ENCODE peak calls at places on chromosomes 13 and 19, in nine cellular contexts. One of them, this sample, is unnamed.
A peak's percentile ranks its signal among the peaks of the same experiment; 100 is the strongest.

GRCh38 chr19:10011974-10012373 is 1.3 kb upstream of the RDH8 start:
- DNase-seq in kidney epithelial cell: no peak
- DNase-seq in dorsolateral prefrontal cortex: no peak
- DNase-seq in stimulated activated CD8-positive, alpha-beta memory T cell treated with anti-CD3 and anti-CD28 coated beads, Interleukin-15, amount 100 ng/mL, for 24 hours: no peak
- DNase-seq in KG1: no peak
- DNase-seq in HuH-7: no peak
- DNase-seq in iPS DF 6.9: no peak
- DNase-seq in T-helper 2 cell: no peak
- DNase-seq in nucleus accumbens: no peak
- DNase-seq in this sample: no peak

GRCh38 chr19:18895038-18895827 is 725 bp downstream of the CERS1 start:
- DNase-seq in kidney epithelial cell: no peak
- DNase-seq in iPS DF 6.9: no peak
- DNase-seq in stimulated activated CD8-positive, alpha-beta memory T cell treated with anti-CD3 and anti-CD28 coated beads, Interleukin-15, amount 100 ng/mL, for 24 hours: no peak
- DNase-seq in dorsolateral prefrontal cortex: peak; percentile 86
- DNase-seq in nucleus accumbens: peak; percentile 94
- DNase-seq in T-helper 2 cell: no peak
- DNase-seq in KG1: peak; percentile 18
- DNase-seq in HuH-7: peak; percentile 100
- DNase-seq in this sample: peak; percentile 27

GRCh38 chr13:77207943-77208342 is 119.0 kb downstream of the MYCBP2 start:
- DNase-seq in T-helper 2 cell: no peak
- DNase-seq in nucleus accumbens: no peak
- DNase-seq in stimulated activated CD8-positive, alpha-beta memory T cell treated with anti-CD3 and anti-CD28 coated beads, Interleukin-15, amount 100 ng/mL, for 24 hours: no peak
- DNase-seq in dorsolateral prefrontal cortex: no peak
- DNase-seq in KG1: no peak
- DNase-seq in HuH-7: no peak
- DNase-seq in iPS DF 6.9: no peak
- DNase-seq in kidney epithelial cell: no peak
- DNase-seq in this sample: no peak

GRCh38 chr19:9406798-9407352 is 28.5 kb downstream of the ZNF266 start:
- DNase-seq in nucleus accumbens: peak; percentile 38
- DNase-seq in HuH-7: no peak
- DNase-seq in iPS DF 6.9: no peak
- DNase-seq in dorsolateral prefrontal cortex: peak; percentile 39
- DNase-seq in stimulated activated CD8-positive, alpha-beta memory T cell treated with anti-CD3 and anti-CD28 coated beads, Interleukin-15, amount 100 ng/mL, for 24 hours: peak; percentile 25
- DNase-seq in T-helper 2 cell: peak; percentile 6
- DNase-seq in kidney epithelial cell: peak; percentile 35
- DNase-seq in KG1: peak; percentile 12
- DNase-seq in this sample: no peak

GRCh38 chr19:5142725-5143097 is 173.8 kb downstream of the KDM4B start:
- DNase-seq in HuH-7: no peak
- DNase-seq in kidney epithelial cell: no peak
- DNase-seq in dorsolateral prefrontal cortex: no peak
- DNase-seq in stimulated activated CD8-positive, alpha-beta memory T cell treated with anti-CD3 and anti-CD28 coated beads, Interleukin-15, amount 100 ng/mL, for 24 hours: no peak
- DNase-seq in nucleus accumbens: no peak
- DNase-seq in KG1: no peak
- DNase-seq in iPS DF 6.9: no peak
- DNase-seq in T-helper 2 cell: no peak
- DNase-seq in this sample: no peak

GRCh38 chr19:55624109-55625003 is at the start of gene ZNF784:
- DNase-seq in nucleus accumbens: peak; percentile 90
- DNase-seq in HuH-7: peak; percentile 93
- DNase-seq in dorsolateral prefrontal cortex: peak; percentile 90
- DNase-seq in iPS DF 6.9: no peak
- DNase-seq in kidney epithelial cell: no peak
- DNase-seq in stimulated activated CD8-positive, alpha-beta memory T cell treated with anti-CD3 and anti-CD28 coated beads, Interleukin-15, amount 100 ng/mL, for 24 hours: peak; percentile 90
- DNase-seq in KG1: peak; percentile 88
- DNase-seq in T-helper 2 cell: peak; percentile 88
- DNase-seq in this sample: peak; percentile 95

GRCh38 chr19:1668339-1669123 is 16.1 kb upstream of the TCF3 start:
- DNase-seq in dorsolateral prefrontal cortex: no peak
- DNase-seq in nucleus accumbens: no peak
- DNase-seq in KG1: no peak
- DNase-seq in iPS DF 6.9: no peak
- DNase-seq in HuH-7: no peak
- DNase-seq in stimulated activated CD8-positive, alpha-beta memory T cell treated with anti-CD3 and anti-CD28 coated beads, Interleukin-15, amount 100 ng/mL, for 24 hours: no peak
- DNase-seq in kidney epithelial cell: no peak
- DNase-seq in T-helper 2 cell: no peak
- DNase-seq in this sample: no peak

GRCh38 chr13:73428137-73428536 is 369.3 kb downstream of the KLF5 start:
- DNase-seq in KG1: no peak
- DNase-seq in dorsolateral prefrontal cortex: no peak
- DNase-seq in kidney epithelial cell: peak; percentile 78
- DNase-seq in T-helper 2 cell: no peak
- DNase-seq in iPS DF 6.9: no peak
- DNase-seq in HuH-7: no peak
- DNase-seq in nucleus accumbens: no peak
- DNase-seq in stimulated activated CD8-positive, alpha-beta memory T cell treated with anti-CD3 and anti-CD28 coated beads, Interleukin-15, amount 100 ng/mL, for 24 hours: no peak
- DNase-seq in this sample: no peak

GRCh38 chr13:30338331-30338851 is 31.0 kb upstream of the KATNAL1 start:
- DNase-seq in stimulated activated CD8-positive, alpha-beta memory T cell treated with anti-CD3 and anti-CD28 coated beads, Interleukin-15, amount 100 ng/mL, for 24 hours: no peak
- DNase-seq in iPS DF 6.9: no peak
- DNase-seq in HuH-7: no peak
- DNase-seq in dorsolateral prefrontal cortex: no peak
- DNase-seq in nucleus accumbens: no peak
- DNase-seq in KG1: no peak
- DNase-seq in kidney epithelial cell: no peak
- DNase-seq in T-helper 2 cell: no peak
- DNase-seq in this sample: no peak

GRCh38 chr19:2223391-2223790 is 12.7 kb downstream of the PLEKHJ1 start:
- DNase-seq in iPS DF 6.9: no peak
- DNase-seq in nucleus accumbens: no peak
- DNase-seq in kidney epithelial cell: no peak
- DNase-seq in stimulated activated CD8-positive, alpha-beta memory T cell treated with anti-CD3 and anti-CD28 coated beads, Interleukin-15, amount 100 ng/mL, for 24 hours: no peak
- DNase-seq in KG1: no peak
- DNase-seq in HuH-7: no peak
- DNase-seq in dorsolateral prefrontal cortex: no peak
- DNase-seq in T-helper 2 cell: no peak
- DNase-seq in this sample: no peak

GRCh38 chr19:38290631-38291147 is 13.4 kb upstream of the C19orf33 start:
- DNase-seq in dorsolateral prefrontal cortex: peak; percentile 45
- DNase-seq in stimulated activated CD8-positive, alpha-beta memory T cell treated with anti-CD3 and anti-CD28 coated beads, Interleukin-15, amount 100 ng/mL, for 24 hours: no peak
- DNase-seq in kidney epithelial cell: peak; percentile 90
- DNase-seq in nucleus accumbens: no peak
- DNase-seq in KG1: no peak
- DNase-seq in T-helper 2 cell: no peak
- DNase-seq in iPS DF 6.9: no peak
- DNase-seq in HuH-7: no peak
- DNase-seq in this sample: no peak

GRCh38 chr13:46605824-46606554 is 53.0 kb downstream of the LRCH1 start:
- DNase-seq in iPS DF 6.9: no peak
- DNase-seq in nucleus accumbens: no peak
- DNase-seq in stimulated activated CD8-positive, alpha-beta memory T cell treated with anti-CD3 and anti-CD28 coated beads, Interleukin-15, amount 100 ng/mL, for 24 hours: no peak
- DNase-seq in HuH-7: no peak
- DNase-seq in T-helper 2 cell: no peak
- DNase-seq in kidney epithelial cell: no peak
- DNase-seq in dorsolateral prefrontal cortex: no peak
- DNase-seq in KG1: no peak
- DNase-seq in this sample: peak; percentile 15

GRCh38 chr19:18650468-18651001 is 13.7 kb downstream of the KLHL26 start:
- DNase-seq in iPS DF 6.9: no peak
- DNase-seq in dorsolateral prefrontal cortex: no peak
- DNase-seq in T-helper 2 cell: no peak
- DNase-seq in HuH-7: no peak
- DNase-seq in KG1: no peak
- DNase-seq in stimulated activated CD8-positive, alpha-beta memory T cell treated with anti-CD3 and anti-CD28 coated beads, Interleukin-15, amount 100 ng/mL, for 24 hours: no peak
- DNase-seq in nucleus accumbens: no peak
- DNase-seq in kidney epithelial cell: no peak
- DNase-seq in this sample: no peak

GRCh38 chr13:33644607-33645543 is 173.1 kb upstream of the RFC3 start:
- DNase-seq in dorsolateral prefrontal cortex: no peak
- DNase-seq in iPS DF 6.9: no peak
- DNase-seq in KG1: no peak
- DNase-seq in HuH-7: no peak
- DNase-seq in kidney epithelial cell: no peak
- DNase-seq in T-helper 2 cell: no peak
- DNase-seq in stimulated activated CD8-positive, alpha-beta memory T cell treated with anti-CD3 and anti-CD28 coated beads, Interleukin-15, amount 100 ng/mL, for 24 hours: no peak
- DNase-seq in nucleus accumbens: no peak
- DNase-seq in this sample: no peak

GRCh38 chr13:72970956-72971355 is 87.8 kb upstream of the KLF5 start:
- DNase-seq in stimulated activated CD8-positive, alpha-beta memory T cell treated with anti-CD3 and anti-CD28 coated beads, Interleukin-15, amount 100 ng/mL, for 24 hours: no peak
- DNase-seq in dorsolateral prefrontal cortex: no peak
- DNase-seq in kidney epithelial cell: no peak
- DNase-seq in nucleus accumbens: no peak
- DNase-seq in T-helper 2 cell: no peak
- DNase-seq in KG1: no peak
- DNase-seq in HuH-7: no peak
- DNase-seq in iPS DF 6.9: no peak
- DNase-seq in this sample: peak; percentile 25

GRCh38 chr13:94860981-94861407 is 148.6 kb upstream of the SOX21 start:
- DNase-seq in T-helper 2 cell: no peak
- DNase-seq in kidney epithelial cell: no peak
- DNase-seq in KG1: no peak
- DNase-seq in HuH-7: no peak
- DNase-seq in iPS DF 6.9: no peak
- DNase-seq in stimulated activated CD8-positive, alpha-beta memory T cell treated with anti-CD3 and anti-CD28 coated beads, Interleukin-15, amount 100 ng/mL, for 24 hours: no peak
- DNase-seq in nucleus accumbens: no peak
- DNase-seq in dorsolateral prefrontal cortex: no peak
- DNase-seq in this sample: no peak

GRCh38 chr13:107736149-107736548 is 479.2 kb downstream of the LIG4 start:
- DNase-seq in kidney epithelial cell: no peak
- DNase-seq in KG1: no peak
- DNase-seq in nucleus accumbens: no peak
- DNase-seq in iPS DF 6.9: no peak
- DNase-seq in HuH-7: no peak
- DNase-seq in stimulated activated CD8-positive, alpha-beta memory T cell treated with anti-CD3 and anti-CD28 coated beads, Interleukin-15, amount 100 ng/mL, for 24 hours: no peak
- DNase-seq in dorsolateral prefrontal cortex: no peak
- DNase-seq in T-helper 2 cell: no peak
- DNase-seq in this sample: no peak

GRCh38 chr13:98174995-98175394 is 2.1 kb downstream of the RNF113B start:
- DNase-seq in stimulated activated CD8-positive, alpha-beta memory T cell treated with anti-CD3 and anti-CD28 coated beads, Interleukin-15, amount 100 ng/mL, for 24 hours: no peak
- DNase-seq in iPS DF 6.9: no peak
- DNase-seq in KG1: no peak
- DNase-seq in T-helper 2 cell: no peak
- DNase-seq in kidney epithelial cell: no peak
- DNase-seq in nucleus accumbens: no peak
- DNase-seq in dorsolateral prefrontal cortex: no peak
- DNase-seq in HuH-7: no peak
- DNase-seq in this sample: no peak

GRCh38 chr13:113613789-113614379 is 29.3 kb downstream of the TFDP1 start:
- DNase-seq in dorsolateral prefrontal cortex: no peak
- DNase-seq in iPS DF 6.9: no peak
- DNase-seq in nucleus accumbens: no peak
- DNase-seq in T-helper 2 cell: no peak
- DNase-seq in HuH-7: no peak
- DNase-seq in kidney epithelial cell: no peak
- DNase-seq in stimulated activated CD8-positive, alpha-beta memory T cell treated with anti-CD3 and anti-CD28 coated beads, Interleukin-15, amount 100 ng/mL, for 24 hours: no peak
- DNase-seq in KG1: no peak
- DNase-seq in this sample: no peak

GRCh38 chr13:35743165-35743564 is 266.7 kb upstream of the MAB21L1 start:
- DNase-seq in T-helper 2 cell: no peak
- DNase-seq in iPS DF 6.9: no peak
- DNase-seq in nucleus accumbens: no peak
- DNase-seq in stimulated activated CD8-positive, alpha-beta memory T cell treated with anti-CD3 and anti-CD28 coated beads, Interleukin-15, amount 100 ng/mL, for 24 hours: no peak
- DNase-seq in dorsolateral prefrontal cortex: no peak
- DNase-seq in kidney epithelial cell: no peak
- DNase-seq in KG1: no peak
- DNase-seq in HuH-7: no peak
- DNase-seq in this sample: no peak

GRCh38 chr19:48190288-48191284 is 20.1 kb downstream of the ZSWIM9 start:
- DNase-seq in KG1: no peak
- DNase-seq in nucleus accumbens: peak; percentile 16
- DNase-seq in dorsolateral prefrontal cortex: peak; percentile 92
- DNase-seq in T-helper 2 cell: peak; percentile 31
- DNase-seq in iPS DF 6.9: peak; percentile 95
- DNase-seq in kidney epithelial cell: peak; percentile 56
- DNase-seq in stimulated activated CD8-positive, alpha-beta memory T cell treated with anti-CD3 and anti-CD28 coated beads, Interleukin-15, amount 100 ng/mL, for 24 hours: no peak
- DNase-seq in HuH-7: no peak
- DNase-seq in this sample: no peak

GRCh38 chr19:17184381-17184841 is 30.7 kb upstream of the USE1 start:
- DNase-seq in dorsolateral prefrontal cortex: no peak
- DNase-seq in kidney epithelial cell: no peak
- DNase-seq in HuH-7: no peak
- DNase-seq in nucleus accumbens: no peak
- DNase-seq in T-helper 2 cell: peak; percentile 57
- DNase-seq in KG1: peak; percentile 55
- DNase-seq in stimulated activated CD8-positive, alpha-beta memory T cell treated with anti-CD3 and anti-CD28 coated beads, Interleukin-15, amount 100 ng/mL, for 24 hours: no peak
- DNase-seq in iPS DF 6.9: no peak
- DNase-seq in this sample: no peak

GRCh38 chr13:93265800-93266199 is 39.2 kb downstream of the GPC6 start:
- DNase-seq in iPS DF 6.9: no peak
- DNase-seq in dorsolateral prefrontal cortex: no peak
- DNase-seq in nucleus accumbens: no peak
- DNase-seq in KG1: no peak
- DNase-seq in kidney epithelial cell: no peak
- DNase-seq in T-helper 2 cell: no peak
- DNase-seq in HuH-7: no peak
- DNase-seq in stimulated activated CD8-positive, alpha-beta memory T cell treated with anti-CD3 and anti-CD28 coated beads, Interleukin-15, amount 100 ng/mL, for 24 hours: no peak
- DNase-seq in this sample: no peak

GRCh38 chr19:6233827-6234511 is 45.8 kb downstream of the MLLT1 start:
- DNase-seq in stimulated activated CD8-positive, alpha-beta memory T cell treated with anti-CD3 and anti-CD28 coated beads, Interleukin-15, amount 100 ng/mL, for 24 hours: no peak
- DNase-seq in T-helper 2 cell: no peak
- DNase-seq in nucleus accumbens: no peak
- DNase-seq in KG1: no peak
- DNase-seq in iPS DF 6.9: no peak
- DNase-seq in kidney epithelial cell: no peak
- DNase-seq in dorsolateral prefrontal cortex: no peak
- DNase-seq in HuH-7: no peak
- DNase-seq in this sample: no peak

GRCh38 chr13:74062933-74063332 is 71.3 kb downstream of the KLF12 start:
- DNase-seq in KG1: no peak
- DNase-seq in HuH-7: no peak
- DNase-seq in nucleus accumbens: peak; percentile 15
- DNase-seq in kidney epithelial cell: no peak
- DNase-seq in stimulated activated CD8-positive, alpha-beta memory T cell treated with anti-CD3 and anti-CD28 coated beads, Interleukin-15, amount 100 ng/mL, for 24 hours: no peak
- DNase-seq in dorsolateral prefrontal cortex: peak; percentile 51
- DNase-seq in iPS DF 6.9: no peak
- DNase-seq in T-helper 2 cell: no peak
- DNase-seq in this sample: no peak

GRCh38 chr19:35459414-35460082 is 11.5 kb downstream of the FFAR2 start:
- DNase-seq in T-helper 2 cell: no peak
- DNase-seq in iPS DF 6.9: no peak
- DNase-seq in KG1: no peak
- DNase-seq in kidney epithelial cell: no peak
- DNase-seq in stimulated activated CD8-positive, alpha-beta memory T cell treated with anti-CD3 and anti-CD28 coated beads, Interleukin-15, amount 100 ng/mL, for 24 hours: no peak
- DNase-seq in nucleus accumbens: no peak
- DNase-seq in dorsolateral prefrontal cortex: no peak
- DNase-seq in HuH-7: peak; percentile 54
- DNase-seq in this sample: no peak

This sample was measured in HAP-1.